ENCODE peak calls at places on chromosomes 5 and 9, in four cellular contexts. One of them, this sample, is unnamed.
A peak's percentile ranks its signal among the peaks of the same experiment; 100 is the strongest.

GRCh38 chr5:101942321-101942882 is 353.7 kb downstream of the SLCO4C1 start:
- DNase-seq in fibroblast of pulmonary artery: peak; percentile 7
- DNase-seq in GM10248: peak; percentile 14
- DNase-seq in OCI-LY7: peak; percentile 35
- DNase-seq in this sample: no peak

GRCh38 chr9:109194157-109194556 is 27.1 kb upstream of the FRRS1L start:
- DNase-seq in fibroblast of pulmonary artery: no peak
- DNase-seq in OCI-LY7: no peak
- DNase-seq in GM10248: no peak
- DNase-seq in this sample: no peak

GRCh38 chr5:114305402-114306207 is 56.3 kb upstream of the KCNN2 start:
- DNase-seq in GM10248: peak; percentile 16
- DNase-seq in OCI-LY7: peak; percentile 18
- DNase-seq in fibroblast of pulmonary artery: peak; percentile 42
- DNase-seq in this sample: no peak

GRCh38 chr5:138716456-138716924 is 36.7 kb upstream of the CTNNA1 start:
- DNase-seq in fibroblast of pulmonary artery: peak; percentile 39
- DNase-seq in GM10248: no peak
- DNase-seq in OCI-LY7: no peak
- DNase-seq in this sample: no peak

GRCh38 chr9:95197692-95198271 is 119.7 kb downstream of the FANCC start:
- DNase-seq in fibroblast of pulmonary artery: peak; percentile 45
- DNase-seq in GM10248: no peak
- DNase-seq in OCI-LY7: no peak
- DNase-seq in this sample: no peak

GRCh38 chr9:8555767-8556500 is 756.4 kb upstream of the DMAC1 start:
- DNase-seq in GM10248: no peak
- DNase-seq in fibroblast of pulmonary artery: peak; percentile 32
- DNase-seq in OCI-LY7: no peak
- DNase-seq in this sample: no peak

GRCh38 chr5:14374100-14374499 is 207.5 kb upstream of the OTULINL start:
- DNase-seq in fibroblast of pulmonary artery: no peak
- DNase-seq in OCI-LY7: peak; percentile 18
- DNase-seq in GM10248: no peak
- DNase-seq in this sample: no peak

GRCh38 chr5:173926359-173926758 is 38.2 kb downstream of the CPEB4 start:
- DNase-seq in OCI-LY7: no peak
- DNase-seq in GM10248: no peak
- DNase-seq in fibroblast of pulmonary artery: peak; percentile 57
- DNase-seq in this sample: no peak

GRCh38 chr9:127838375-127839078 is 15.9 kb downstream of the ENG start:
- DNase-seq in fibroblast of pulmonary artery: peak; percentile 94
- DNase-seq in GM10248: no peak
- DNase-seq in OCI-LY7: no peak
- DNase-seq in this sample: no peak

GRCh38 chr5:27267209-27267824 is 228.9 kb upstream of the CDH9 start:
- DNase-seq in fibroblast of pulmonary artery: no peak
- DNase-seq in GM10248: no peak
- DNase-seq in OCI-LY7: no peak
- DNase-seq in this sample: no peak

GRCh38 chr9:138096192-138096845 is 218.7 kb downstream of the CACNA1B start:
- DNase-seq in GM10248: no peak
- DNase-seq in fibroblast of pulmonary artery: no peak
- DNase-seq in OCI-LY7: no peak
- DNase-seq in this sample: peak; percentile 6

GRCh38 chr5:127088226-127088625 is 14.9 kb upstream of the C5orf63 start:
- DNase-seq in GM10248: no peak
- DNase-seq in fibroblast of pulmonary artery: peak; percentile 99
- DNase-seq in OCI-LY7: no peak
- DNase-seq in this sample: no peak

GRCh38 chr5:39176740-39177628 is 42.4 kb downstream of the FYB1 start:
- DNase-seq in fibroblast of pulmonary artery: no peak
- DNase-seq in OCI-LY7: no peak
- DNase-seq in GM10248: no peak
- DNase-seq in this sample: no peak

GRCh38 chr9:68552700-68553099 is 12.0 kb upstream of the TMEM252 start:
- DNase-seq in GM10248: no peak
- DNase-seq in fibroblast of pulmonary artery: peak; percentile 16
- DNase-seq in OCI-LY7: no peak
- DNase-seq in this sample: no peak

GRCh38 chr5:165627548-165628170 is 2122.2 kb downstream of the MAT2B start:
- DNase-seq in GM10248: no peak
- DNase-seq in fibroblast of pulmonary artery: no peak
- DNase-seq in OCI-LY7: no peak
- DNase-seq in this sample: no peak

GRCh38 chr9:137705443-137705863 is 86.6 kb downstream of the EHMT1 start:
- DNase-seq in OCI-LY7: peak; percentile 75
- DNase-seq in fibroblast of pulmonary artery: no peak
- DNase-seq in GM10248: peak; percentile 88
- DNase-seq in this sample: peak; percentile 86

GRCh38 chr9:124559871-124560270 is 52.7 kb upstream of the NR5A1 start:
- DNase-seq in OCI-LY7: no peak
- DNase-seq in fibroblast of pulmonary artery: peak; percentile 37
- DNase-seq in GM10248: no peak
- DNase-seq in this sample: no peak

GRCh38 chr5:42621242-42621641 is 135.4 kb upstream of the CCDC152 start:
- DNase-seq in OCI-LY7: peak; percentile 62
- DNase-seq in fibroblast of pulmonary artery: no peak
- DNase-seq in GM10248: no peak
- DNase-seq in this sample: no peak

GRCh38 chr5:95727764-95728191 is 3.4 kb upstream of the RHOBTB3 start:
- DNase-seq in OCI-LY7: peak; percentile 52
- DNase-seq in fibroblast of pulmonary artery: no peak
- DNase-seq in GM10248: no peak
- DNase-seq in this sample: no peak

GRCh38 chr5:14148890-14149671 is 5.9 kb downstream of the TRIO start:
- DNase-seq in GM10248: no peak
- DNase-seq in fibroblast of pulmonary artery: no peak
- DNase-seq in OCI-LY7: no peak
- DNase-seq in this sample: no peak

GRCh38 chr9:34027845-34028574 is 20.7 kb downstream of the UBAP2 start:
- DNase-seq in fibroblast of pulmonary artery: no peak
- DNase-seq in OCI-LY7: no peak
- DNase-seq in GM10248: no peak
- DNase-seq in this sample: no peak

GRCh38 chr5:100772548-100772947 is 130.5 kb downstream of the ST8SIA4 start:
- DNase-seq in GM10248: no peak
- DNase-seq in OCI-LY7: no peak
- DNase-seq in fibroblast of pulmonary artery: no peak
- DNase-seq in this sample: no peak

GRCh38 chr5:71662381-71662780 is 56.7 kb upstream of the CARTPT start:
- DNase-seq in fibroblast of pulmonary artery: no peak
- DNase-seq in GM10248: no peak
- DNase-seq in OCI-LY7: no peak
- DNase-seq in this sample: no peak

GRCh38 chr5:54672867-54673266 is 155.3 kb downstream of the SNX18 start:
- DNase-seq in OCI-LY7: no peak
- DNase-seq in GM10248: no peak
- DNase-seq in fibroblast of pulmonary artery: no peak
- DNase-seq in this sample: no peak

GRCh38 chr9:71824242-71824641 is 55.9 kb upstream of the CEMIP2 start:
- DNase-seq in OCI-LY7: no peak
- DNase-seq in GM10248: no peak
- DNase-seq in fibroblast of pulmonary artery: no peak
- DNase-seq in this sample: no peak

GRCh38 chr5:103690676-103691075 is 128.1 kb upstream of the NUDT12 start:
- DNase-seq in GM10248: no peak
- DNase-seq in fibroblast of pulmonary artery: no peak
- DNase-seq in OCI-LY7: no peak
- DNase-seq in this sample: no peak

GRCh38 chr5:62256161-62257017 is 49.6 kb upstream of the KIF2A start:
- DNase-seq in GM10248: no peak
- DNase-seq in OCI-LY7: peak; percentile 30
- DNase-seq in fibroblast of pulmonary artery: peak; percentile 30
- DNase-seq in this sample: no peak

GRCh38 chr9:106075991-106076390 is 381.6 kb downstream of the TMEM38B start:
- DNase-seq in OCI-LY7: no peak
- DNase-seq in fibroblast of pulmonary artery: peak; percentile 18
- DNase-seq in GM10248: no peak
- DNase-seq in this sample: no peak

GRCh38 chr5:55377810-55378209 is 70.0 kb downstream of the MTREX start:
- DNase-seq in OCI-LY7: no peak
- DNase-seq in GM10248: no peak
- DNase-seq in fibroblast of pulmonary artery: no peak
- DNase-seq in this sample: no peak

GRCh38 chr9:89311346-89312153 is 555 bp downstream of the CKS2 start:
- DNase-seq in GM10248: no peak
- DNase-seq in fibroblast of pulmonary artery: no peak
- DNase-seq in OCI-LY7: peak; percentile 47
- DNase-seq in this sample: no peak

GRCh38 chr5:135426102-135427082 is 20.8 kb downstream of the DCANP1 start:
- DNase-seq in GM10248: peak; percentile 67
- DNase-seq in OCI-LY7: peak; percentile 69
- DNase-seq in fibroblast of pulmonary artery: peak; percentile 67
- DNase-seq in this sample: peak; percentile 65

GRCh38 chr9:86443992-86444391 is 89.8 kb upstream of the TUT7 start:
- DNase-seq in fibroblast of pulmonary artery: no peak
- DNase-seq in OCI-LY7: no peak
- DNase-seq in GM10248: no peak
- DNase-seq in this sample: no peak

GRCh38 chr5:180156141-180156540 is 52.9 kb downstream of the RASGEF1C start:
- DNase-seq in fibroblast of pulmonary artery: no peak
- DNase-seq in GM10248: no peak
- DNase-seq in OCI-LY7: no peak
- DNase-seq in this sample: no peak

GRCh38 chr5:159971931-159972461 is 36.9 kb upstream of the TTC1 start:
- DNase-seq in OCI-LY7: no peak
- DNase-seq in fibroblast of pulmonary artery: no peak
- DNase-seq in GM10248: no peak
- DNase-seq in this sample: peak; percentile 41

GRCh38 chr9:125878241-125878640 is 131.1 kb downstream of the PBX3 start:
- DNase-seq in fibroblast of pulmonary artery: peak; percentile 61
- DNase-seq in OCI-LY7: no peak
- DNase-seq in GM10248: no peak
- DNase-seq in this sample: no peak

DNA sequence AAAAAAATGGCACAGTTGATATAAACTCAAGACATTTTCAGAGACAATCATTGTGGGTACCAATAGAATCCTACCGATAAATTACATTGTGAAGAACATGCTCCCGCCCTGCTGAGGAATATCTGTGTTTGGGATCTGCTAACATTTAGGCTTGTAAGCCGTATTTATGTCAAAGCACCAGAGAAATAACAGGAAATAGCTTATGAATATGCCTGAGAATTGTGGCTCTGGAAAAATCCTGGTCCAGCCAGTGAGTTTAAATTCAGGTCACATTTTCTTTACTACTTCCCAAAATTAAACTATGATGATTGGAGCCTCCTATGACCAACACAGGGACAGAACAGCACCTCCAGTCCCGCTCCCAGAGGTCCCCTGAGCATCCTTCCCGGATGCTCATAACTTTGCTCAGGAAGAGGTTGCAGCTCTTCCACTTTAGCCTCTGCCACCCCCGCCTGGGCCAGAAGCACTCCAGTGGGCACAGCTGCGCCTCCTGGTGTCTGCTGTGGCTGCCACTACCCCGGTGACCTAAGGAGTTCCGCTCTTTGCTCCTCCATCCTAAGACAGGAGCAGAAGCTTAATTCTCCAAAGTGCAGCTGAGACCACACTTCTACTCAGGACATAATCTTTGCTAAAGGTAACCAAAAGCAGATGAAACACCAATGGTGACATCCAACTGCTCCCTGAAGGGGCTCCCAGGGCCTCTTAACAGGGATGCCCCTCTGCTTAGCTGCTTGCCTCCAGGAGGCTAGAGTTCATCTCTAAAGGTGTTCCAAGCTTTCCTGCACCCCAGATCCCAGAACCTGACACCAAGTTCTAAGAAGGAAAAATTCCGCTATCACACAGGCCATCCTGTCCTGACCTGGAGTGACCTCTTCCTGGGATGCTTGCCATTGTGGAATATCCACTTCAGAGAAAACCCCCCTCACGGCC is 58.8 kb downstream of the SLC1A1 start:
- DNase-seq in GM10248: no peak
- DNase-seq in OCI-LY7: peak; percentile 6
- DNase-seq in fibroblast of pulmonary artery: no peak
- DNase-seq in this sample: peak; percentile 34
- TF ChIP-seq CTCF in GM10248: peak; percentile 48
- TF ChIP-seq CTCF in OCI-LY7: peak; percentile 63
- TF ChIP-seq CTCF in fibroblast of pulmonary artery: peak; percentile 24
- TF ChIP-seq CTCF in this sample: peak; percentile 26

DNA sequence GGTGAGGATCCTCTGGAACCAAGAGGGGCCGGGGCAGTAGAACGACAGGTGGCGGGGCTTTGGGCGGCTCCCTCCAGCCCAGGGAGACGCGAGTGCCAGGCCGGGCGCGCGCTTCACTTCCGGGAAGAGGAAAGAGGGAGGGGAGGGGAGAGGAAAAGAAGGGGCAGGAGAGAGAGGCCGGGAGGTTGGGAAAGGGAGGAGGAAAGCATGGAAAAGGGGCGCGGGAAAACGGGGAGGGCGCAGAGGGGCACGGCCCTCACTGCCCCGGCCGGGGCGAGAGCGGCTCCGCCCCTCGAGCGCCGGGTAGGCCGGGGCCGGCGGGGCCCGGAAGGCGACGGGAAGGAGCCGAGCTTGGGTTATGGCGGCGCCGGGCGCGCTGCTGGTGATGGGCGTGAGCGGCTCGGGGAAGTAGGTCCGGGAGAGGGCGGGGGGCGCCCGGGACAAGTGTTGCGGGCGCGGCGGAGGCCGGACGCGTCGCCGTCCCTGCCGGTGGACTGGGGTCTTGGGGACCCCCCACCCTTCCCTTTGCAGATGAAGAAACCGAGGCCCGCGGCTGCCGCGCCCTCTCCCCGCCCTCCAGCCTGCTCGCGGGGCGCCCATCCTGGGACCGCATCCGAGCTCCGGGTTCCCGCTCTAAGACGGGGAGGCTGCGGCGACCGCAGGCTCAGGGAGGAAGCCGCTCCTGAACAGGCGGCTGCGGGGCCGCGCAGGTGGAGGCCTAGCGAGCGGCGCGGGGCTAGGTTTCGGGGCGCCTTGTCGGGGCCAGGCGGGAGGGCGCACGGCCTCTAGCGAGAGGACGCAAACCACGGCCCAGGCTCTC is at the start of gene IDNK:
- DNase-seq in OCI-LY7: peak; percentile 77
- DNase-seq in GM10248: peak; percentile 82
- DNase-seq in fibroblast of pulmonary artery: peak; percentile 36
- DNase-seq in this sample: peak; percentile 85
- TF ChIP-seq CTCF in OCI-LY7: no peak
- TF ChIP-seq CTCF in GM10248: no peak
- TF ChIP-seq CTCF in fibroblast of pulmonary artery: no peak
- TF ChIP-seq CTCF in this sample: no peak

DNA sequence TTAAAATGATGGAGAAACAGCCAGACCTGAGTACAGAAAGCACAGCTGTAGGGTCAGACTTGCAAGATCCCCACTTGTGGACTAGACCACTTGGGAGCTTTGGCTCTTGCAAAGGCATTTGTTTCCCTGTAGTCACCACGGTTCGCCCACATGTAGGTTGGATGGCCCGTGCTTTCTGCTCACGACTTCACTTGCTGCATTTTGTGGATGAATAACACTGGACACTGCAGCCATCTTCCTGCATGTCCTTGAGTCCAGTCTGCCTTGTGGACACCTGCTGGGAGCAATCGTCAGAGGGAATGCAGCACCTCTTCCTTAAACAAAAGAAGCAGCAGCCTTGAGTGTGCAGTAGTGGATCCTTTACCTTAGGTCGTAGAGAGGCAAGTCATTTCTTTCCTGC is 372.9 kb upstream of the IRX2 start:
- DNase-seq in fibroblast of pulmonary artery: no peak
- DNase-seq in OCI-LY7: no peak
- DNase-seq in GM10248: no peak
- DNase-seq in this sample: no peak
- TF ChIP-seq CTCF in fibroblast of pulmonary artery: no peak
- TF ChIP-seq CTCF in OCI-LY7: no peak
- TF ChIP-seq CTCF in GM10248: no peak
- TF ChIP-seq CTCF in this sample: no peak

GRCh38 chr9:94173632-94174031 is 85.5 kb upstream of the ZNF169 start:
- DNase-seq in OCI-LY7: no peak
- DNase-seq in fibroblast of pulmonary artery: no peak
- DNase-seq in GM10248: no peak
- DNase-seq in this sample: no peak
- TF ChIP-seq CTCF in OCI-LY7: no peak
- TF ChIP-seq CTCF in fibroblast of pulmonary artery: no peak
- TF ChIP-seq CTCF in GM10248: no peak
- TF ChIP-seq CTCF in this sample: no peak

This sample was measured in GM13976.